ENCODE peak calls at places on chromosomes 6 and 20, in eight cellular contexts. B is ovary, W is prostate gland, F is K562, K is body of pancreas, V is IMR-90, S is right lobe of liver, M is esophagus squamous epithelium. X is an unnamed sample.

GRCh38 chr6:24149836-24150235 is 23.8 kb downstream of the NRSN1 start:
- DNase-seq in V (no peak), B (no peak), W (no peak), M (no peak), K (no peak), S (no peak), F (no peak), X (no peak)

GRCh38 chr6:89357390-89357789 is 4.9 kb upstream of the UBE2J1 start:
- DNase-seq in F (no peak), M (no peak), V (no peak), K (no peak), W (no peak), S (no peak), B (no peak), X (no peak)

GRCh38 chr6:20691185-20691584 is 156.9 kb downstream of the CDKAL1 start:
- DNase-seq in S (no peak), B (no peak), W (no peak), F (no peak), K (peak), M (no peak), V (no peak), X (no peak)

GRCh38 chr20:21529863-21530262 is 16.0 kb upstream of the NKX2-2 start:
- DNase-seq in F (no peak), W (no peak), S (no peak), K (no peak), V (no peak), B (no peak), M (no peak), X (no peak)

GRCh38 chr6:98845201-98846020 is 11.0 kb downstream of the POU3F2 start:
- DNase-seq in S (peak), W (peak), K (peak), V (peak), F (peak), M (no peak), B (peak), X (peak)

GRCh38 chr6:5761370-5761769 is 245.4 kb downstream of the NRN1 start:
- DNase-seq in F (no peak), K (no peak), S (no peak), B (no peak), M (no peak), V (no peak), W (no peak), X (no peak)

GRCh38 chr6:22808466-22808865 is 239.1 kb downstream of the HDGFL1 start:
- DNase-seq in S (no peak), F (no peak), V (peak), B (no peak), M (no peak), W (no peak), K (no peak), X (no peak)

GRCh38 chr20:13567663-13568062 is 71.1 kb downstream of the TASP1 start:
- DNase-seq in K (peak), S (no peak), F (no peak), W (no peak), M (no peak), V (no peak), B (no peak), X (no peak)

GRCh38 chr6:110401585-110402176 is 13.7 kb downstream of the DDO start:
- DNase-seq in V (no peak), K (no peak), S (no peak), F (no peak), M (no peak), B (no peak), W (no peak), X (no peak)

GRCh38 chr6:124622351-124622750 is 339.9 kb upstream of the RNF217 start:
- DNase-seq in S (no peak), W (no peak), V (no peak), M (no peak), B (no peak), F (no peak), K (no peak), X (no peak)

GRCh38 chr20:59564171-59564570 is 40.2 kb upstream of the PHACTR3 start:
- DNase-seq in F (peak), W (no peak), S (peak), B (no peak), M (no peak), V (no peak), K (no peak), X (no peak)

GRCh38 chr6:158460602-158461092 is 99.2 kb upstream of the TMEM181 start:
- DNase-seq in F (no peak), B (no peak), M (no peak), S (no peak), W (no peak), K (no peak), V (peak), X (no peak)

GRCh38 chr20:4135385-4136077 is 120.2 kb upstream of the RNF24 start:
- DNase-seq in S (no peak), V (peak), K (peak), M (no peak), B (no peak), F (peak), W (no peak), X (no peak)

GRCh38 chr6:96794980-96795379 is 42.3 kb downstream of the GPR63 start:
- DNase-seq in B (no peak), V (peak), M (no peak), F (no peak), S (no peak), K (no peak), W (no peak), X (no peak)

GRCh38 chr6:65191412-65191811 is 515.6 kb downstream of the EYS start:
- DNase-seq in M (no peak), K (no peak), W (no peak), F (no peak), S (no peak), B (no peak), V (no peak), X (no peak)

GRCh38 chr6:66376021-66376420 is 669.0 kb upstream of the EYS start:
- DNase-seq in W (no peak), S (no peak), F (no peak), M (no peak), K (no peak), B (no peak), V (no peak), X (no peak)

GRCh38 chr6:157075549-157076426 is 247.5 kb downstream of the TMEM242 start:
- DNase-seq in V (peak), B (no peak), F (no peak), S (no peak), K (no peak), M (no peak), W (no peak), X (no peak)

GRCh38 chr6:36386495-36387439 is 702 bp downstream of the ETV7 start:
- DNase-seq in F (peak), B (peak), W (peak), M (no peak), V (peak), K (peak), S (no peak), X (peak)

GRCh38 chr6:10721850-10722569 is 860 bp upstream of the TMEM14C start:
- DNase-seq in M (no peak), S (no peak), K (no peak), W (no peak), B (no peak), V (no peak), F (no peak), X (no peak)

GRCh38 chr6:10720229-10720959 is 2.5 kb upstream of the TMEM14C start:
- DNase-seq in W (no peak), M (no peak), V (peak), K (peak), F (no peak), B (peak), S (peak), X (peak)

GRCh38 chr6:10722570-10722819 is 375 bp upstream of the TMEM14C start:
- DNase-seq in K (no peak), F (no peak), M (no peak), B (no peak), S (no peak), W (no peak), V (no peak), X (no peak)

GRCh38 chr6:10725046-10725445 is 2.2 kb downstream of the TMEM14C start:
- DNase-seq in W (no peak), F (peak), K (no peak), S (no peak), B (no peak), V (no peak), M (no peak), X (peak)

DNA sequence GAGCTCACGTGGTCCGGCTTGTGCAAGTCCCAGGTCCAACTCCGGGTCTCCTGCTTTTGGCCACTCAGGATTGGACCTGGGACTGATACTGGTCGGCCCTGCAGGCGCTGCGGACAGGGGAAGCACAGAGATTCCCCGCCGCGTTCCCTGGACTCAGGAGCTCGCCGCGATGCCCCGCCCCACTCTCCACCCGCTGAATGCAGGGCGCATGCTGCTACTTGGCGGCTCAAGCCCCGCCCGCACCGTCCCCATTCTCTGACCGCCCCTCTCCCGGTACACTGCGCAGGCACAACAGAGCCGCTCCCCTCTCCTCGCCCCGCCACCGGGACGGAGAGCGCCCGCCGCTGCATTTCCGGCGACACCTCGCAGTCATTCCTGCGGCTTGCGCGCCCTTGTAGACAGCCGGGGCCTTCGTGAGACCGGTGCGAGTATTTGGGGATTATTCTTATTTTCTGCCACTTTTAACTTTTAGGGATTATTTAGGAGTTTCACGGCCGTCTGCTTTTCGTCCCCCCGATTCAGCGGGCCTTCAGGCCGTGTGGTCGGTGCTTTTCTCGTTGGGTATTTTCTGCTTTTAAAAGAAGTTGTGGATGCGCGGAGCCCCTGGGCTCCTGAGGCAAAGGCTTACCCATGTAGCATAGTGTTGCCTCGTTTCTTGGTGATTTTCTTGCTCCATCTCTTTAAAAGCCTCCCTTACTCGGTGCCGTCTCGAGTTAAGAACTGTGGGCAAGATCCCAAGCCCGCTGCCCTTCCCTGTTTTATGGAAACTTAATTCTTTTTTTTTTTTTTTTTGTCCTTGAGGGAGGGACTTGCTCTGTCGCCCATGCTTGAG is at the start of gene TMEM14C:
- DNase-seq in S (peak), F (peak), W (peak), K (peak), V (peak), M (peak), B (peak), X (peak)
- TF ChIP-seq POLR2A in S (peak), F (peak), W (peak), K (peak), V (peak), M (peak), B (no peak), X (peak)

GRCh38 chr20:6940052-6940451 is 172.6 kb downstream of the BMP2 start:
- DNase-seq in V (no peak), W (no peak), F (no peak), K (no peak), S (no peak), B (no peak), M (no peak), X (no peak)
- TF ChIP-seq CTCF in V (peak), W (no peak), F (peak), K (peak), S (peak), B (peak), M (peak), X (no peak)

DNA sequence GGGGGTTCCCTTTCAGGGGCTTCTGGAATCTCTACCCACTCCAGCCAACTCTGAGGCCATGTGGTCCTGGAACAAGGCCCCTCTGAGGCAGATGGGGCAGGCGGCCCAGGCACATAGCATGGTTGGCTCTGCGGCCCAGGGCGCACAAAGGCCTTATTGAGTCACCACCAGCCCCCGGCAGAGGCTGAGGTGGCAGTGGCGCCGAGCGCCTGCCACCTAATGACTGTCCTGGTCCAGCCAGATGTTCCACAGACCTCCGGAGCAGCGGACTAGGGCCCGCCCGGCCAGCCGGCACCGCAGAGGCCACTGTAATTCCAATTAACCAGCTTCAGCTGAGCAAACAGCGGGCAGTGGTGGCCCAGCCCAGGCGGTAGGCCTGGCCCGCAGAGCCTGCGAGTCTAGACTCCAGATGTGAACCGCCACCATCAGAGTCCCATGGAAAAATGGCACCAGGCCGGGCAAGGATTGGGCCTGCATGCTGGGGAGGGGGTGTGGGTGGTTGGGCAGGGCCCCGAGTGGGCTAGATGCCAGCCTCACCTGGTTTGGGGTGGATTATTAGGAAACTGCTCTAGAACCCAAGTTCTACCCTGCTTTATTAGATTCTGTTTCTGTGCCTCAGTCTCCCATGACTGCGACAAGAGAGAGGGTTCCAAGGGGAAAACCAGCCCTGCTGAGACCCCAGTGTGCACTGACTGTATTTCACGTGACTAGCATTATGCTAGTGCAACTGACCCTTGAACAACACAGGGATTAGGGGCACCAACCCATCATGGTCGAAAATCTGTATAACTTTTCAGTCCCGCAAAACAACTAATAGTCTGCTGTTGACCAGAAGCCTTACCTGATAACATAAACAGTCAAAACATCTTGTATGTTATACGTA is 34.1 kb upstream of the ID1 start:
- DNase-seq in K (peak), S (no peak), B (peak), F (no peak), M (no peak), V (no peak), W (no peak), X (peak)
- TF ChIP-seq POLR2A in K (no peak), S (no peak), B (no peak), F (no peak), M (no peak), V (no peak), W (no peak), X (no peak)

DNA sequence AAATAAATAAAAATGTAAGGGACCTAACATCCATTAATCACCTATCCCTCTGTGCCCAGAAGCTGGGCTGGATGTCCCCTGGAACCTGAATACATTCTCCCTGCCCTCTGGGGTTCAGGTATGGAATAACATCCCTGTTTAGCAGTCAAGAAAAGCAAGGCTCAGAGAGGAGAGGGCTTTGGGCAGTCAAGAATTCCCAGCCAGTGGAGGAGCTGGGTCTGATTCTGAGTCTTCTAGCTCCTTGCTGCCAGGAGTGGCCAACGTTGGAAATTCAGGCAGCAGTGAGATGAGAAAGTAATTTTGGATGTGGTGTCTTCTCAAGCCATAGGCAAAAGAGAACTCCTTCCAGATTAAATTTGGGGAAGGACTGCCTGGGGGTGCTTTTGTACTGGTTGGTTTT is 42.6 kb upstream of the ZNFX1 start:
- DNase-seq in B (no peak), S (no peak), K (no peak), W (no peak), M (no peak), V (peak), F (no peak), X (no peak)
- TF ChIP-seq CTCF in B (no peak), S (peak), K (no peak), W (peak), M (no peak), V (no peak), F (peak), X (no peak)

DNA sequence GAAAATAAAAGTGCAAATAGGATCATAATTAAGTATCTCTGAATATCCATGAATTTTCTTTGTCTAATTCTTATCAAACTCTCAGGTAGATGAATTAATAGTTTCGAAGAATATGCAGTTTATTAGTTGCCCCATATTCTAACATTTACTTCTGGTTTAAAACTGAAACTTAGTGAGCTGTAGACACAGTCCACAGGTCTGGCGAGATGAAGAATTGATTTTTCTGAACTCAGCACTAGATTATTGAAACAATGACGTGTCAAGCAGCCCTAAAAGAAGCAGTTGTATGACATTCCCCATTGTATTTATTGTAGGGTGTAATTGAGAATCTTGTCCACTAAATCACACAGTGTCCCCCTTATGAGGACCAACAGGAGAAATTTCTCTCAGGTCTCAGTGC is 407.1 kb downstream of the GRIK2 start:
- DNase-seq in F (no peak), B (no peak), K (no peak), M (no peak), W (no peak), V (no peak), S (no peak), X (no peak)
- TF ChIP-seq POLR2A in F (no peak), B (no peak), K (no peak), M (no peak), W (no peak), V (no peak), S (no peak), X (no peak)

GRCh38 chr20:7272512-7272911 is 505.0 kb downstream of the BMP2 start:
- DNase-seq in K (no peak), W (no peak), M (no peak), S (no peak), F (no peak), V (no peak), B (no peak), X (no peak)
- TF ChIP-seq CTCF in K (no peak), W (no peak), M (no peak), S (peak), F (no peak), V (no peak), B (no peak), X (no peak)

GRCh38 chr6:33570806-33571636 is 9.1 kb downstream of the BAK1 start:
- DNase-seq in F (peak), K (peak), W (peak), V (peak), B (peak), S (peak), M (peak), X (peak)
- TF ChIP-seq POLR2A in F (peak), K (peak), W (peak), V (no peak), B (no peak), S (no peak), M (no peak), X (peak)

GRCh38 chr6:28541996-28542395 is 16.3 kb downstream of the GPX5 start:
- DNase-seq in M (no peak), F (no peak), S (no peak), B (no peak), V (no peak), K (no peak), W (no peak), X (no peak)

GRCh38 chr6:28544211-28544610 is 18.5 kb downstream of the GPX5 start:
- DNase-seq in K (no peak), S (no peak), V (no peak), F (no peak), W (no peak), B (no peak), M (no peak), X (no peak)

GRCh38 chr6:28543671-28544131 is 18.0 kb downstream of the GPX5 start:
- DNase-seq in W (no peak), F (no peak), B (peak), S (no peak), K (no peak), M (no peak), V (no peak), X (no peak)

GRCh38 chr6:28545955-28546354 is 20.3 kb downstream of the GPX5 start:
- DNase-seq in F (peak), M (no peak), K (no peak), B (no peak), V (no peak), W (no peak), S (no peak), X (no peak)

DNA sequence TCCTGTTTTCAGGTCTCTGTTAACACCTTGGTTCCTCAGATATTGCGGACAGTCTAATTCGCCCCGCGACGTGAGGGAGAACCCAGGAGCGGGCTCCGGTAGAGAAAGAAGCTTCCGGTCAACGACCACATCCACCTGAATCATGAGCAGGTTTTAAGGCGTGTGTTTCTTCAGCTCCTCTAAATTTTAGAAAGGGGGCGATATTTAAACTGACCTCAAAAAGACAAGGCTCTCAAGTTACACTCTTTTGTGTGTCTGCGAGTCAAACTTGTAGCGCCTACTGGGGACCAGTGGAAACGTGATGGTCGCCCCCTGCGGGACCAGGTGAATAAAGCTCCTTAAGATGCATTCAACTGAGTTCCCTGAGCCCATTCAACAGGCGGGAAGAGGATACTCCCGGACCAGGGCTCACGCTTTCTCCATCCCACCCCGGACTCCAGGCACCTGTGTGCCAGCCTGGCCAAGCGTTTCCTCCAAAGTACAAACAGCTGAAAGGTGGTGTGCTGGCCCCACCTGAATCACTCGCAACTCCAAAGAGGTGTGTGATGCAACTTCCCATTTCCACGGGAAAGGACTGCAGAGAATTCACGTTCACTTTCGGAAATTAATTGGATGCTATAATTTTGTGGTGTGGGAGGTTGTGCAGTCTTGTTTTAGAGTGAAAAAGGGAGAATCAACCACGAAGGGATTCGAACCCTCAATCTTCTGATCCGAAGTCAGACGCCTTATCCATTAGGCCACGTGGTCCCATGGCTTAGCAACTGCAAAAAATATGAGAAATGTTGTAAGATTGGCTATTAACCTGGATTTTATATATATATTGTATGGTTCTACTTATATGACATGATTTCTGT is 17.0 kb downstream of the GPX5 start:
- DNase-seq in M (no peak), V (peak), W (peak), S (no peak), F (peak), B (peak), K (peak), X (no peak)
- TF ChIP-seq CTCF in M (no peak), V (peak), W (peak), S (peak), F (peak), B (no peak), K (peak), X (no peak)